ENCODE peak calls at places on chromosomes 3 and 15, in six cellular contexts. One of them, this sample, is unnamed.

GRCh38 chr3:128239304-128239703 is 86.0 kb downstream of the EEFSEC start:
- DNase-seq in K562: no peak
- DNase-seq in WTC11: no peak
- DNase-seq in endothelial cell of umbilical vein: no peak
- DNase-seq in A549: no peak
- DNase-seq in H1: no peak
- DNase-seq in this sample: no peak

GRCh38 chr15:61018083-61018482 is 211.0 kb downstream of the RORA start:
- DNase-seq in K562: no peak
- DNase-seq in H1: no peak
- DNase-seq in A549: no peak
- DNase-seq in endothelial cell of umbilical vein: no peak
- DNase-seq in WTC11: no peak
- DNase-seq in this sample: no peak

GRCh38 chr3:40930131-40930538 is 269.2 kb upstream of the CTNNB1 start:
- DNase-seq in H1: no peak
- DNase-seq in endothelial cell of umbilical vein: no peak
- DNase-seq in A549: no peak
- DNase-seq in K562: peak; percentile 14
- DNase-seq in WTC11: no peak
- DNase-seq in this sample: peak; percentile 64

GRCh38 chr15:66760968-66761722 is 59.1 kb downstream of the SMAD6 start:
- DNase-seq in A549: no peak
- DNase-seq in endothelial cell of umbilical vein: peak; percentile 71
- DNase-seq in K562: no peak
- DNase-seq in WTC11: no peak
- DNase-seq in H1: no peak
- DNase-seq in this sample: no peak

GRCh38 chr3:94360982-94361381 is 298.1 kb downstream of the NSUN3 start:
- DNase-seq in K562: no peak
- DNase-seq in H1: no peak
- DNase-seq in WTC11: no peak
- DNase-seq in A549: no peak
- DNase-seq in endothelial cell of umbilical vein: no peak
- DNase-seq in this sample: no peak

GRCh38 chr3:6861331-6861988 is 545 bp downstream of the GRM7 start:
- DNase-seq in WTC11: peak; percentile 14
- DNase-seq in H1: no peak
- DNase-seq in K562: no peak
- DNase-seq in endothelial cell of umbilical vein: no peak
- DNase-seq in A549: no peak
- DNase-seq in this sample: no peak

GRCh38 chr3:188153949-188154757 is at the start of gene LPP:
- DNase-seq in K562: no peak
- DNase-seq in endothelial cell of umbilical vein: peak; percentile 45
- DNase-seq in WTC11: peak; percentile 75
- DNase-seq in H1: peak; percentile 31
- DNase-seq in A549: peak; percentile 81
- DNase-seq in this sample: peak; percentile 47

GRCh38 chr3:123781138-123781537 is 103.0 kb downstream of the MYLK start:
- DNase-seq in A549: no peak
- DNase-seq in endothelial cell of umbilical vein: no peak
- DNase-seq in WTC11: no peak
- DNase-seq in K562: no peak
- DNase-seq in H1: no peak
- DNase-seq in this sample: no peak

GRCh38 chr15:88258021-88258641 is 1.6 kb upstream of the NTRK3 start:
- DNase-seq in WTC11: peak; percentile 79
- DNase-seq in A549: peak; percentile 79
- DNase-seq in K562: peak; percentile 16
- DNase-seq in H1: peak; percentile 44
- DNase-seq in endothelial cell of umbilical vein: no peak
- DNase-seq in this sample: peak; percentile 8

GRCh38 chr15:25690673-25691543 is 172.2 kb downstream of the ATP10A start:
- DNase-seq in K562: no peak
- DNase-seq in A549: no peak
- DNase-seq in WTC11: no peak
- DNase-seq in endothelial cell of umbilical vein: no peak
- DNase-seq in H1: no peak
- DNase-seq in this sample: no peak

GRCh38 chr3:112786002-112786590 is 60.6 kb downstream of the CD200R1L start:
- DNase-seq in H1: no peak
- DNase-seq in WTC11: no peak
- DNase-seq in K562: peak; percentile 59
- DNase-seq in endothelial cell of umbilical vein: peak; percentile 96
- DNase-seq in A549: no peak
- DNase-seq in this sample: no peak

DNA sequence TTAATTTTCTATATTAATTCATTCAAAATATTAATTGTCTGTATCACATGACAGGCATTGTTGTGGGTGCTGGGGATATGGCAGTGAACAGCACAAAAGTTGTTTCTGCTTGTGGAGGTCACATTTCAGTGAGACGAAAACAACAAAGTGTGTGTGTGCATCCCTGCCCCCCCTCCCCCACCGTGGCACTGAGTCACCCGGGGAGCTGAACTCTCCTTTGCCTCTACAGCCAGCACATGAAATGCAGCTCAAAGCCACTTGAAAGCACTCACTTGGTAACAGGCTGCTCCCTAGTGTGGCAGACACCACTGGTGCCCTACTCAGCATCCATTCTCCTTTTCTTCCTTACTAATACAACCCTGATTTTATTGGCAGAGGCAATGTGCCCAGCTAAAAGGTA is 16.9 kb upstream of the SCAMP5 start:
- DNase-seq in K562: no peak
- DNase-seq in A549: no peak
- DNase-seq in H1: no peak
- DNase-seq in endothelial cell of umbilical vein: no peak
- DNase-seq in WTC11: no peak
- DNase-seq in this sample: no peak
- TF ChIP-seq JUN in K562: no peak
- TF ChIP-seq JUN in A549: no peak
- TF ChIP-seq JUN in H1: no peak
- TF ChIP-seq JUN in endothelial cell of umbilical vein: no peak
- TF ChIP-seq JUN in WTC11: no peak
- TF ChIP-seq JUN in this sample: no peak

DNA sequence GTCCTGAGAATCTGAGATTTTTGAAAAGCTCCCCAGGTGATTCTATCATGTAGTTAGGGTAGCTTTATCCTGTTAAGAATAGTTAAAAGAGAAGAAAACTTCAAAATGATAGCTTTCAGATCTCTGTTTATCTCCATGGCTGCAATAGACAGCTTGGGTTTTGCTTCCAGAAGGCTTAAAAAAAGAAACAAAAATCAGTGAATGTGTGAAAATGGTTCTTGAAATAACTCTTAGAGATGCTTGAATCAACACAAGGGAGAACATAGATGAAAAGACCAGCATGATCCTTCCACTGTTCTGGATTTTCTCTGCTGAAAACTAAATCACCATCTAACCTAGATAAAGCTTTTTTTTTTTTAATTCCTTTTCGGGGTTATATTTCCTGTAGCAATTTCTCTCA is 60.9 kb upstream of the TMC3 start:
- DNase-seq in WTC11: no peak
- DNase-seq in A549: no peak
- DNase-seq in H1: no peak
- DNase-seq in K562: no peak
- DNase-seq in endothelial cell of umbilical vein: no peak
- DNase-seq in this sample: no peak
- TF ChIP-seq JUN in WTC11: no peak
- TF ChIP-seq JUN in A549: no peak
- TF ChIP-seq JUN in H1: no peak
- TF ChIP-seq JUN in K562: no peak
- TF ChIP-seq JUN in endothelial cell of umbilical vein: no peak
- TF ChIP-seq JUN in this sample: no peak

GRCh38 chr3:72810063-72810462 is 38.2 kb downstream of the SHQ1 start:
- DNase-seq in endothelial cell of umbilical vein: peak; percentile 71
- DNase-seq in K562: no peak
- DNase-seq in A549: no peak
- DNase-seq in WTC11: no peak
- DNase-seq in H1: no peak
- DNase-seq in this sample: no peak
- TF ChIP-seq JUN in endothelial cell of umbilical vein: peak; percentile 5
- TF ChIP-seq JUN in K562: no peak
- TF ChIP-seq JUN in A549: no peak
- TF ChIP-seq JUN in WTC11: no peak
- TF ChIP-seq JUN in H1: no peak
- TF ChIP-seq JUN in this sample: no peak

DNA sequence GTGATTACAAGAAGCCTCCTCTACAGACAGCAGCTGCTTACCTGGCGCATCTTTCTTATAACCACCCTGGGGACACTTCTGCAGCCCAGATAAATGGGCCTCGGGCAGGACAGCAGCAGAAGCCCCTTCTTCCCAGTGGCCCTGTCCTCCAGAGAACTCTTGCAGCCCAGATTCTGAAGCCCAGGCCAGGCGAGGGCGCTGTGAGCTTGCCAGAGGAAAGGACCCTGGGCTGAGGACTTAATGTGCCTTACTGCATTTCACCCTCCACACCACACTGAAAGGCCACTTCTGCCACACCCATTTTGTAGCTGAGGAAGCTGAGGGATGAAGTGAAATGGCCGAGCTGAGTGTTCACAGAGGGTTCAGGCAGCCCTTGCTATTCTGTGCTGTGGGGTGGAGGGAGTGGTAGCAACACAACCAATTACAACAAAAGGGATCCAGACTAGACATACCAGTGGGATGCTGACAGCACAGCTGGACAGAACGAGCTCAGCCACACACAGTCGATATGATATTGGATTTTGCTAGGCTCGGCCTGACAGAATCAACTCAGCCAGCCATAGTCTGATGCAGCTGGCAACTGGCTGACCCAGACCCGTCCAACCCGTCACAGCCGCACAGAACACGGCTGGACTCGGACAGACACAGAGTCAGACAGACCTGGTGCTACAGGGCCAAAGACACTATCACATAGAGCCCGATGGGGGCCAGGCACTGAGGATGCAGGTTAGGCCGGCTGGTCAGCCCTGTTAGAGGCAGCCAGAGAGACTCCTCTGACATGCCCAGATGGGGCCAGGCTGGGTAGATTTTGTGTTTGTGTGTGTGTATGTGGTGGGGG is 7.3 kb downstream of the ACOX2 start:
- DNase-seq in A549: peak; percentile 60
- DNase-seq in endothelial cell of umbilical vein: peak; percentile 31
- DNase-seq in H1: peak; percentile 49
- DNase-seq in WTC11: peak; percentile 88
- DNase-seq in K562: peak; percentile 63
- DNase-seq in this sample: peak; percentile 44
- TF ChIP-seq JUN in A549: no peak
- TF ChIP-seq JUN in endothelial cell of umbilical vein: no peak
- TF ChIP-seq JUN in H1: no peak
- TF ChIP-seq JUN in WTC11: no peak
- TF ChIP-seq JUN in K562: no peak
- TF ChIP-seq JUN in this sample: no peak

DNA sequence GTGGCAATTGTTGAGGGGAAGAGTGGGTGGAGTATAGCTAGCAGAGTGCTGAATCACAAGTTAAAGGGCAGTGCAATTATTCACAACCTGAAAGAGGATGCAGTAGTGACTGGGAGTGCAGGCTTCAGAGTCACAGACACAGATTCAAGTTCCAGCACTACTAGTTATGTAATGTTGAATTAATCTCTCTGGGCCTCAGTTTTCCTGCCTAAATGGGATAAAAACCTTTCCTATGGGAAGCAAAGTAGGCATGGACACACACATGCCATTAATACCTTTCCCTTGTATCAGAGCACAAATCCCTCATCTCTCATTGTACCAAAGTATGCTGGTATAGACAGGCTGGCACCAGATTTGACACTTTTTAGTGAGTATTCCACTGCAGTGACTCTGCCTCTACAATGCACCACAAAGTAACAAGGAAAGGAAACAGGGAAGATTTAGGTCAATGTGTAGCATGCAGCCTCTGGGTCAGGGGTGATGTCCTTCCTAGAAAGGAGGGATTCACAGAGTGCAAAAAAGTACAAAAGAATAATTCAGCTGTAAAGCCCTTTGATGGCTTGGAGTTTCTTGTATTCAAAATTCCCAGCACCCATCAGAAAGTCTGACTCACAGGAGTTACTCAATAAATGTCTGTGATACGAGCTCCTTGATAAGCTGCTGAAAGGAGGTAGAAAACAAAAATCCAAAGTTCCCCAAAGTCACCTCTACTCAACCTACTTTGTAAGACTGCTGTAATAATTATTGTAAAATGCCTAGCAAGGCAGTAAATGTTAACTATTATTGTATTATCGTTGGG is 507.5 kb upstream of the TGFBR2 start:
- DNase-seq in A549: no peak
- DNase-seq in H1: no peak
- DNase-seq in WTC11: no peak
- DNase-seq in K562: no peak
- DNase-seq in endothelial cell of umbilical vein: peak; percentile 14
- DNase-seq in this sample: peak; percentile 12
- TF ChIP-seq JUN in A549: no peak
- TF ChIP-seq JUN in H1: no peak
- TF ChIP-seq JUN in WTC11: no peak
- TF ChIP-seq JUN in K562: no peak
- TF ChIP-seq JUN in endothelial cell of umbilical vein: no peak
- TF ChIP-seq JUN in this sample: no peak

DNA sequence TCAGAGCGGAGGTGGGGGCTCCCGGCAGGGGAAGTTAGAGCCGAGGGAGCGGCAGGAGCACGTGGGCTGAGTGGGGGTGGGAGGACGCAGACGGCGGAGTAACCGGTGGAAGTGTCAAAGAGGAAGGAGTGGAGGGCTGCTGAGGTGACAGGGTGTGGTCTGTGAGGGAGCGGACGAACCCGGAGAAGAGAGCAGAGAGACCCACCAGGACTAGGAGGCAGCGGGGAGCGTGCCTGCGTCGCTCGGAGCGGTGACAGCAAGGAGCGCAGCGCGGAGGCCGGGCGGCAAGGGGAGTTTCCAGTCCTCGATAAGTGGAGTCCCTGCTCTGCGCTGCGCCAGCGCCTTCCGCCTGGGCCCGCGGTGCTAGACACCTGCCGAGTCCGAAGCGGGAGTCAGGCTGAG is 533.3 kb upstream of the SEMA6D start:
- DNase-seq in K562: no peak
- DNase-seq in WTC11: peak; percentile 65
- DNase-seq in H1: no peak
- DNase-seq in A549: no peak
- DNase-seq in endothelial cell of umbilical vein: peak; percentile 62
- DNase-seq in this sample: no peak
- TF ChIP-seq JUN in K562: no peak
- TF ChIP-seq JUN in WTC11: no peak
- TF ChIP-seq JUN in H1: no peak
- TF ChIP-seq JUN in A549: no peak
- TF ChIP-seq JUN in endothelial cell of umbilical vein: no peak
- TF ChIP-seq JUN in this sample: no peak

This sample was measured in HepG2.